ENCODE peak calls at places on chromosomes 16 and 17, in four cellular contexts. P, L, O and S are unnamed samples.

GRCh38 chr17:75110307-75110937 is 653 bp downstream of the ARMC7 start:
- DNase-seq in P (no peak), L (no peak), O (no peak), S (peak; percentile 58)

GRCh38 chr16:89063768-89064320 is 29.8 kb upstream of the ACSF3 start:
- DNase-seq in P (no peak), L (no peak), O (no peak), S (no peak)

GRCh38 chr16:86961133-86961720 is 356.0 kb downstream of the C16orf95 start:
- DNase-seq in P (no peak), L (peak; percentile 54), O (no peak), S (no peak)

GRCh38 chr16:70470927-70471341 is 16.5 kb downstream of the FCSK start:
- DNase-seq in P (peak; percentile 69), L (no peak), O (no peak), S (no peak)

GRCh38 chr16:23121024-23121423 is 28.2 kb downstream of the USP31 start:
- DNase-seq in P (no peak), L (no peak), O (peak; percentile 52), S (no peak)

GRCh38 chr17:19727466-19728113 is 11.2 kb upstream of the SLC47A2 start:
- DNase-seq in P (no peak), L (peak; percentile 66), O (no peak), S (peak; percentile 68)

GRCh38 chr17:32878211-32878610 is 1.3 kb upstream of the MYO1D start:
- DNase-seq in P (peak; percentile 83), L (no peak), O (no peak), S (peak; percentile 74)

GRCh38 chr16:61791465-61791864 is 244.8 kb downstream of the CDH8 start:
- DNase-seq in P (no peak), L (no peak), O (no peak), S (no peak)

GRCh38 chr16:30793508-30794069 is 6.6 kb upstream of the ZNF629 start:
- DNase-seq in P (no peak), L (no peak), O (no peak), S (no peak)

GRCh38 chr17:73325527-73325842 is 13.7 kb upstream of the CDC42EP4 start:
- DNase-seq in P (no peak), L (no peak), O (no peak), S (no peak)

GRCh38 chr17:4509402-4509801 is 10.7 kb downstream of the SPNS2 start:
- DNase-seq in P (peak; percentile 80), L (no peak), O (no peak), S (no peak)

GRCh38 chr17:47276868-47277267 is 23.2 kb downstream of the ITGB3 start:
- DNase-seq in P (peak; percentile 68), L (peak; percentile 83), O (peak; percentile 60), S (peak; percentile 63)

GRCh38 chr16:89921699-89922476 is 1.3 kb upstream of the TUBB3 start:
- DNase-seq in P (peak; percentile 80), L (peak; percentile 85), O (peak; percentile 82), S (peak; percentile 77)

GRCh38 chr17:54899201-54899600 is 1.5 kb upstream of the TOM1L1 start:
- DNase-seq in P (no peak), L (no peak), O (no peak), S (no peak)

GRCh38 chr16:75108792-75109731 is 7.5 kb downstream of the LDHD start:
- DNase-seq in P (peak; percentile 95), L (peak; percentile 84), O (peak; percentile 77), S (peak; percentile 88)

GRCh38 chr16:67021321-67021720 is 7.6 kb upstream of the CBFB start:
- DNase-seq in P (peak; percentile 19), L (no peak), O (no peak), S (no peak)

GRCh38 chr16:30567160-30567990 is 4.1 kb downstream of the ZNF688 start:
- DNase-seq in P (no peak), L (no peak), O (no peak), S (no peak)

GRCh38 chr16:31202402-31203385 is at the start of gene PYCARD:
- DNase-seq in P (peak; percentile 90), L (peak; percentile 72), O (no peak), S (peak; percentile 67)

GRCh38 chr17:28720247-28720996 is 637 bp downstream of the RPL23A start:
- DNase-seq in P (no peak), L (no peak), O (no peak), S (no peak)

GRCh38 chr17:58313815-58314705 is 14.5 kb downstream of the TSPOAP1 start:
- DNase-seq in P (peak; percentile 23), L (peak; percentile 2), O (peak; percentile 70), S (no peak)

GRCh38 chr16:17318200-17318599 is 152.6 kb downstream of the XYLT1 start:
- DNase-seq in P (no peak), L (no peak), O (no peak), S (no peak)

GRCh38 chr17:21213491-21214014 is 408 bp downstream of the TMEM11 start:
- DNase-seq in P (peak; percentile 82), L (no peak), O (peak; percentile 27), S (peak; percentile 57)

GRCh38 chr17:76601042-76601441 is 15.4 kb upstream of the ST6GALNAC2 start:
- DNase-seq in P (peak; percentile 30), L (no peak), O (no peak), S (no peak)

GRCh38 chr16:27217256-27217655 is 13.9 kb downstream of the KDM8 start:
- DNase-seq in P (no peak), L (no peak), O (no peak), S (no peak)

GRCh38 chr16:12412252-12412651 is 391.4 kb downstream of the CPPED1 start:
- DNase-seq in P (no peak), L (no peak), O (no peak), S (no peak)

GRCh38 chr17:44279586-44280344 is 11.8 kb upstream of the SLC4A1 start:
- DNase-seq in P (peak; percentile 87), L (peak; percentile 86), O (no peak), S (peak; percentile 83)

GRCh38 chr17:19904412-19904811 is 36.7 kb upstream of the ULK2 start:
- DNase-seq in P (no peak), L (no peak), O (no peak), S (no peak)

GRCh38 chr16:86794216-86794864 is 216.0 kb downstream of the FOXL1 start:
- DNase-seq in P (no peak), L (no peak), O (no peak), S (no peak)

GRCh38 chr17:3985800-3986199 is 21.6 kb upstream of the ATP2A3 start:
- DNase-seq in P (peak; percentile 63), L (no peak), O (no peak), S (no peak)

GRCh38 chr16:87895641-87896141 is 26.4 kb upstream of the SLC7A5 start:
- DNase-seq in P (no peak), L (no peak), O (no peak), S (no peak)

GRCh38 chr17:39903158-39903884 is 15.1 kb downstream of the GSDMB start:
- DNase-seq in P (no peak), L (no peak), O (no peak), S (no peak)

GRCh38 chr17:74296548-74296936 is 22.5 kb downstream of the DNAI2 start:
- DNase-seq in P (no peak), L (peak; percentile 76), O (peak; percentile 48), S (peak; percentile 76)

GRCh38 chr16:88940196-88941050 is 36.6 kb downstream of the CBFA2T3 start:
- DNase-seq in P (no peak), L (no peak), O (no peak), S (no peak)

GRCh38 chr16:46627746-46628145 is 6.6 kb upstream of the SHCBP1 start:
- DNase-seq in P (no peak), L (no peak), O (no peak), S (no peak)

GRCh38 chr16:46632778-46633733 is 11.9 kb upstream of the SHCBP1 start:
- DNase-seq in P (no peak), L (no peak), O (no peak), S (no peak)

GRCh38 chr16:46629331-46629843 is 8.2 kb upstream of the SHCBP1 start:
- DNase-seq in P (no peak), L (no peak), O (peak; percentile 73), S (no peak)
- H3K4me1 ChIP-seq in P (no peaks in the 10 kb centered on the region), L (no peaks in the 10 kb centered on the region), O (peaks cover 6% of the 10 kb centered on the region), S (no peaks in the 10 kb centered on the region)

GRCh38 chr17:17077101-17077500 is 34.8 kb downstream of the MPRIP start:
- DNase-seq in P (peak; percentile 34), L (no peak), O (no peak), S (no peak)

GRCh38 chr17:17079336-17079735 is 37.1 kb downstream of the MPRIP start:
- DNase-seq in P (peak; percentile 28), L (no peak), O (no peak), S (no peak)

GRCh38 chr17:17078832-17079231 is 36.6 kb downstream of the MPRIP start:
- DNase-seq in P (peak; percentile 11), L (no peak), O (no peak), S (no peak)

GRCh38 chr17:17079761-17080160 is 37.5 kb downstream of the MPRIP start:
- DNase-seq in P (peak; percentile 85), L (peak; percentile 36), O (no peak), S (peak; percentile 51)

DNA sequence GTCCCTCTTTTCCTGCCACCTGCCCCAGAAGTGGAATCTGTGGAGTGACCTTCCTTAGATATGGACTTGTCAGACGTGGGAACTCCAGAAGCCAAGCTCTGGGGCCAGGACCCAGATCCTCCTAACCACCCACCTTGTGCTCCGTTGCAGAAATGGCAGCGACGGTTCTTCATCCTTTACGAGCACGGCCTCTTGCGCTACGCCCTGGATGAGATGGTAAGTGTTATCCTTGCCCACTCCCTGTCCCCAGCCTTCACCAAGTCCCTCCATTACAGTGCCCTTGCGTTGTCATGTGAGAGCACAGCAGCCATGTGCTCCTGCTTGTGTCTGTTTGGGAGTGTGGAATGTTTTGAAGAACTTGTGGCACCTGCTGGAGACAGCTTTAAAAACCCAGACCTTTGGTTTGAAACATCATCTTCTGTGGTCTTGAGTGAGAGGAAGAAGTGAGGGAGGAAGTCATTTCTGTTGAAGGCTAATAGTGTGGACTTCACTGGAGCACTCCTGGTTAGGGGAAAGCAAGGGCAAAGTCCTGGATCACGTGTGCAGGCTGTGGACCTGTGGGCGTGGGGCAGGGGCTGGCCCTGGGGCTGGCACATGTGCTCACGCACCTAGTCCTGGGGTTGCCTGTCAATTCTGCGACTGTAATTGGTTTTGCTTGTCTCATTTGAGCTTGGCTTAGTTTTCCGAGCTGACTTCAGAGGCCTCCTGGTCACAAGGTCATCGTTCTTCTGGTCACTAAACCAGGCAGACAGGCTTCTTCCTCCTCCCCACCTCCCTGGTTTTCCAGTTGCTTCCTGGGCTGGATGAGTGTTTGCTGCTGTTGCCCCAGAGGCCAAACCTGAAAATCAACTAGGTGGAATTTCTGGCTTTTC is 35.8 kb downstream of the MPRIP start:
- DNase-seq in P (peak; percentile 46), L (no peak), O (no peak), S (no peak)
- H3K4me1 ChIP-seq in P (peaks cover 72% of the 10 kb centered on the region), L (peaks cover 96% of the 10 kb centered on the region), O (no peaks in the 10 kb centered on the region), S (peaks cover 80% of the 10 kb centered on the region)

DNA sequence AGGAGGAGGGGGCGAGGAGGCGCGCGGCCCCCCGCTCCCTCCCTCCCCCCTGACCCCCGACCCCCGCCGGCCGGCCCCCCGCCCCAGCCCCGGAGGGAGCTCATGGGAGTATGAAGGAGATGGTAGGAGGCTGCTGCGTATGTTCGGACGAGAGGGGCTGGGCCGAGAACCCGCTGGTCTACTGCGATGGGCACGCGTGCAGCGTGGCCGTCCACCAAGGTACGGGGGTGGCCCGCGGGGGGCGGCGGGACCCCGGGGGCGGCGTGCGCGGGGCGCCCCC is 390 bp downstream of the MLLT6 start:
- DNase-seq in P (no peak), L (no peak), O (no peak), S (no peak)
- H3K4me1 ChIP-seq in P (peaks cover 28% of the 10 kb centered on the region), L (peaks cover 33% of the 10 kb centered on the region), O (no peaks in the 10 kb centered on the region), S (peaks cover 56% of the 10 kb centered on the region)

DNA sequence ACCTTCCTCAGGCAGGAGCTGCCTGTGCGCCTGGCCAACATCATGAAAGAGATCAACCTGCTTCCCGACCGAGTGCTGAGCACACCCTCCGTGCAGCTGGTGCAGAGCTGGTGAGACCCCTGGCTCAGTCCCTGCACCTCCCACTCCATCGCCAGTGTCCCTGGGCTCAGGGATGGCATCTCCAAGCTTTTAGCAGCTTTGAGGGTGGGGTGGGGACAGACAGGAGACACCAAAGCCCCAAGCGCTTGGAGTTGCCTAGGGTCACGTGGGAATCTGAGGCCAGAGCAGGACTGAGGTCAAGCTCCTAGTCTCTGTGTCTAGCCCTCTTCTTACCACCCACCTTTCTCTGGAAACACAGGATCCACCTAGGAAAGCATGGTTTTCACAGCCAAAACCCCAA is 2.3 kb downstream of the PDK2 start:
- DNase-seq in P (no peak), L (no peak), O (no peak), S (no peak)
- H3K4me1 ChIP-seq in P (peaks cover 21% of the 10 kb centered on the region), L (peaks cover 68% of the 10 kb centered on the region), O (peaks cover 10% of the 10 kb centered on the region), S (peaks cover 71% of the 10 kb centered on the region)